ENCODE peak calls at places on chromosomes 16 and 17, in four cellular contexts. One of them, this sample, is unnamed.

GRCh38 chr17:33750943-33751701 is 458.0 kb upstream of the ASIC2 start:
- DNase-seq in HepG2: peak
- DNase-seq in K562: peak
- DNase-seq in GM12878: peak
- DNase-seq in this sample: peak

GRCh38 chr16:11407047-11407982 is 62.1 kb downstream of the RMI2 start:
- DNase-seq in HepG2: peak
- DNase-seq in K562: peak
- DNase-seq in GM12878: peak
- DNase-seq in this sample: peak

GRCh38 chr16:54590836-54591235 is 304.2 kb upstream of the IRX3 start:
- DNase-seq in HepG2: no peak
- DNase-seq in K562: no peak
- DNase-seq in GM12878: no peak
- DNase-seq in this sample: no peak

GRCh38 chr16:19377864-19378263 is 39.8 kb upstream of the TMC5 start:
- DNase-seq in HepG2: no peak
- DNase-seq in K562: no peak
- DNase-seq in GM12878: no peak
- DNase-seq in this sample: peak

GRCh38 chr16:88744520-88744835 is 38.2 kb downstream of the CTU2 start:
- DNase-seq in HepG2: no peak
- DNase-seq in K562: no peak
- DNase-seq in GM12878: no peak
- DNase-seq in this sample: no peak

GRCh38 chr16:59633996-59634579 is 900.0 kb upstream of the GOT2 start:
- DNase-seq in HepG2: no peak
- DNase-seq in K562: no peak
- DNase-seq in GM12878: no peak
- DNase-seq in this sample: no peak

GRCh38 chr17:34579979-34580684 is 750 bp downstream of the TMEM132E start:
- DNase-seq in HepG2: no peak
- DNase-seq in K562: no peak
- DNase-seq in GM12878: no peak
- DNase-seq in this sample: peak

GRCh38 chr16:65185379-65185778 is 63.5 kb upstream of the CDH11 start:
- DNase-seq in HepG2: no peak
- DNase-seq in K562: no peak
- DNase-seq in GM12878: no peak
- DNase-seq in this sample: no peak

GRCh38 chr17:75854881-75855309 is 240 bp downstream of the WBP2 start:
- DNase-seq in HepG2: no peak
- DNase-seq in K562: no peak
- DNase-seq in GM12878: no peak
- DNase-seq in this sample: no peak

GRCh38 chr16:10741844-10742243 is 1.8 kb upstream of the NUBP1 start:
- DNase-seq in HepG2: no peak
- DNase-seq in K562: peak
- DNase-seq in GM12878: no peak
- DNase-seq in this sample: no peak

GRCh38 chr17:372157-373152 is 19.8 kb upstream of the RPH3AL start:
- DNase-seq in HepG2: no peak
- DNase-seq in K562: no peak
- DNase-seq in GM12878: no peak
- DNase-seq in this sample: no peak

GRCh38 chr17:38671939-38672720 is 2.6 kb downstream of the EPOP start:
- DNase-seq in HepG2: no peak
- DNase-seq in K562: no peak
- DNase-seq in GM12878: no peak
- DNase-seq in this sample: peak

GRCh38 chr17:79674506-79675412 is 56.0 kb upstream of the ENPP7 start:
- DNase-seq in HepG2: no peak
- DNase-seq in K562: no peak
- DNase-seq in GM12878: no peak
- DNase-seq in this sample: no peak

GRCh38 chr16:85089485-85089884 is 22.8 kb downstream of the CIBAR2 start:
- DNase-seq in HepG2: no peak
- DNase-seq in K562: no peak
- DNase-seq in GM12878: no peak
- DNase-seq in this sample: no peak

GRCh38 chr17:21043296-21044232 is 753 bp upstream of the USP22 start:
- DNase-seq in HepG2: peak
- DNase-seq in K562: peak
- DNase-seq in GM12878: peak
- DNase-seq in this sample: peak

GRCh38 chr17:13256545-13256944 is 238.7 kb upstream of the ELAC2 start:
- DNase-seq in HepG2: no peak
- DNase-seq in K562: no peak
- DNase-seq in GM12878: no peak
- DNase-seq in this sample: peak

GRCh38 chr16:75288596-75289120 is 37.2 kb upstream of the BCAR1 start:
- DNase-seq in HepG2: no peak
- DNase-seq in K562: no peak
- DNase-seq in GM12878: peak
- DNase-seq in this sample: no peak

GRCh38 chr16:57753448-57754353 is 18.1 kb downstream of the KATNB1 start:
- DNase-seq in HepG2: no peak
- DNase-seq in K562: no peak
- DNase-seq in GM12878: no peak
- DNase-seq in this sample: no peak

GRCh38 chr16:2422123-2422867 is 7.0 kb upstream of the CCNF start:
- DNase-seq in HepG2: no peak
- DNase-seq in K562: no peak
- DNase-seq in GM12878: no peak
- DNase-seq in this sample: no peak

GRCh38 chr17:33266611-33267010 is 26.5 kb downstream of the ASIC2 start:
- DNase-seq in HepG2: no peak
- DNase-seq in K562: no peak
- DNase-seq in GM12878: no peak
- DNase-seq in this sample: no peak

GRCh38 chr17:909642-910323 is 69.8 kb downstream of the NXN start:
- DNase-seq in HepG2: no peak
- DNase-seq in K562: peak
- DNase-seq in GM12878: no peak
- DNase-seq in this sample: no peak

GRCh38 chr17:32746698-32747097 is 130.2 kb downstream of the MYO1D start:
- DNase-seq in HepG2: no peak
- DNase-seq in K562: no peak
- DNase-seq in GM12878: no peak
- DNase-seq in this sample: no peak

GRCh38 chr17:39694593-39694992 is 5.3 kb upstream of the ERBB2 start:
- DNase-seq in HepG2: no peak
- DNase-seq in K562: no peak
- DNase-seq in GM12878: no peak
- DNase-seq in this sample: no peak

GRCh38 chr16:48158296-48158695 is 2.5 kb upstream of the ABCC12 start:
- DNase-seq in HepG2: peak
- DNase-seq in K562: peak
- DNase-seq in GM12878: peak
- DNase-seq in this sample: no peak

GRCh38 chr16:75229172-75230031 is 10.6 kb downstream of the CTRB1 start:
- DNase-seq in HepG2: no peak
- DNase-seq in K562: no peak
- DNase-seq in GM12878: no peak
- DNase-seq in this sample: peak

GRCh38 chr16:85200471-85201278 is 88.4 kb upstream of the CIBAR2 start:
- DNase-seq in HepG2: peak
- DNase-seq in K562: peak
- DNase-seq in GM12878: no peak
- DNase-seq in this sample: no peak

GRCh38 chr17:16406742-16407674 is 8.4 kb upstream of the TRPV2 start:
- DNase-seq in HepG2: no peak
- DNase-seq in K562: no peak
- DNase-seq in GM12878: peak
- DNase-seq in this sample: peak

DNA sequence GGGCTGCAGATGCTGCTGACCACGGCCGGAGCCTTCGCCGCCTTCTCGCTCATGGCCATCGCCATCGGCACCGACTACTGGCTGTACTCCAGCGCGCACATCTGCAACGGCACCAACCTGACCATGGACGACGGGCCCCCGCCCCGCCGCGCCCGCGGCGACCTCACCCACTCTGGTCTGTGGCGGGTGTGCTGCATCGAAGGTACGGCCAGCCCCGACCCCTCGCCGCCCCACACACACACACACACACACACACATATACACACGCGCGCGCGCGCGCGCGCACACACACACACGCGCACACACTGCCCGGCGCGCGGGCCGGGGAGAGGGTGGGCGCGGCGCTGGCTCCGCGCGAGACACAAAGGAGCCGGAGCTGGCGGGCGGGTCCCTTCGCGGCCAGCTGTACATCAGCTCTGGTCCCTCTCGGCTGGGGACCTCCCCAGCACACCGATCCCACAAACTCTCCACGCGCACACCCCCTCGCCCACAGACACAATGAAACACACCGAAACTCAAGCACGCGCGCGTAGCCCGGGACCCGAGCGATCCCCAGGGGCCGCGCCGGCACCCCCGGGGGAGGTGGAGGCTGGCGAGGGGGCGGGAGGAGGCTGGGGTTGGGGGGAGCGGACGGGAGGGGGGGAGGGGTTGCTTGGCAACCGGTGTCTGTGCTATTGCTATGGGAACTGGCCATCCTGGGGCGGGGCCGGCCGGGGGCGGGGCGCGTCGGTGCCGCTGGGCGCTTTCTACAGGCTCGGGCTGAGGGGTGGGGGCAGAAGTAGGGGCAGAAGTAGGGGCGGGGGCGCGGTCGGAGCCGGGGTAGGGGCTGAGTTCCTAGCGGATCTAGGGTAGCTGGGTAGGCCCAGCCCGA is 658 bp downstream of the CACNG4 start:
- DNase-seq in HepG2: no peak
- DNase-seq in K562: no peak
- DNase-seq in GM12878: no peak
- DNase-seq in this sample: peak
- TF ChIP-seq JUNB in HepG2: no peak
- TF ChIP-seq JUNB in K562: no peak
- TF ChIP-seq JUNB in GM12878: no peak
- TF ChIP-seq JUNB in this sample: no peak

GRCh38 chr16:49875812-49876715 is 20.2 kb upstream of the ZNF423 start:
- DNase-seq in HepG2: no peak
- DNase-seq in K562: no peak
- DNase-seq in GM12878: no peak
- DNase-seq in this sample: peak
- TF ChIP-seq EZH2 in HepG2: no peak
- TF ChIP-seq EZH2 in K562: no peak
- TF ChIP-seq EZH2 in GM12878: no peak
- TF ChIP-seq EZH2 in this sample: no peak

GRCh38 chr17:18059283-18059682 is 20.1 kb downstream of the GID4 start:
- DNase-seq in HepG2: no peak
- DNase-seq in K562: no peak
- DNase-seq in GM12878: no peak
- DNase-seq in this sample: no peak

GRCh38 chr17:18056214-18056613 is 17.0 kb downstream of the GID4 start:
- DNase-seq in HepG2: no peak
- DNase-seq in K562: no peak
- DNase-seq in GM12878: no peak
- DNase-seq in this sample: no peak

DNA sequence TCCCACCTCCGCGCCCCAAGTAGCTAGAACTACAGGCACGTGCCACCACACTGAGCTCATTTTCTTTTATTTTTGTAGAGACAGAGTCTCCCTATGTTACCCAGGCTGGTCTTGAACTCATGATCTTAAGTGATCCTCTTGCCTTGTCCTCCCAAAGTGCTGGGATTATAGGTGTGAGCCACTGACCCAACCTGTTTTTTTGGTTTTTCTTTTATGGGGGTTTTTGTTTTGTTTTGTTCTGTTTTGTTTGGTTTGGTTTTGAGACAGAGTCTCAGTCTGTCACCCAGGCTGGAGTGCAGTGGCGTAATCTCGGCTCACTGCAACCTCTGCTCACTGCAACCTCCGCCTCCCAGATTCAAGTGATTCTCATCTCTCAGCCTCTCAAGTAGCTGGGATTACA is 16.4 kb downstream of the GID4 start:
- DNase-seq in HepG2: no peak
- DNase-seq in K562: no peak
- DNase-seq in GM12878: no peak
- DNase-seq in this sample: no peak
- TF ChIP-seq JUNB in HepG2: no peak
- TF ChIP-seq JUNB in K562: no peak
- TF ChIP-seq JUNB in GM12878: no peak
- TF ChIP-seq JUNB in this sample: no peak

GRCh38 chr16:78004501-78004900 is 17.8 kb upstream of the CLEC3A start:
- DNase-seq in HepG2: peak
- DNase-seq in K562: no peak
- DNase-seq in GM12878: no peak
- DNase-seq in this sample: no peak
- TF ChIP-seq EZH2 in HepG2: no peak
- TF ChIP-seq EZH2 in K562: no peak
- TF ChIP-seq EZH2 in GM12878: no peak
- TF ChIP-seq EZH2 in this sample: no peak

GRCh38 chr16:90046122-90046970 is 27.1 kb upstream of the DBNDD1 start:
- DNase-seq in HepG2: no peak
- DNase-seq in K562: no peak
- DNase-seq in GM12878: no peak
- DNase-seq in this sample: peak
- TF ChIP-seq JUNB in HepG2: no peak
- TF ChIP-seq JUNB in K562: no peak
- TF ChIP-seq JUNB in GM12878: no peak
- TF ChIP-seq JUNB in this sample: no peak

DNA sequence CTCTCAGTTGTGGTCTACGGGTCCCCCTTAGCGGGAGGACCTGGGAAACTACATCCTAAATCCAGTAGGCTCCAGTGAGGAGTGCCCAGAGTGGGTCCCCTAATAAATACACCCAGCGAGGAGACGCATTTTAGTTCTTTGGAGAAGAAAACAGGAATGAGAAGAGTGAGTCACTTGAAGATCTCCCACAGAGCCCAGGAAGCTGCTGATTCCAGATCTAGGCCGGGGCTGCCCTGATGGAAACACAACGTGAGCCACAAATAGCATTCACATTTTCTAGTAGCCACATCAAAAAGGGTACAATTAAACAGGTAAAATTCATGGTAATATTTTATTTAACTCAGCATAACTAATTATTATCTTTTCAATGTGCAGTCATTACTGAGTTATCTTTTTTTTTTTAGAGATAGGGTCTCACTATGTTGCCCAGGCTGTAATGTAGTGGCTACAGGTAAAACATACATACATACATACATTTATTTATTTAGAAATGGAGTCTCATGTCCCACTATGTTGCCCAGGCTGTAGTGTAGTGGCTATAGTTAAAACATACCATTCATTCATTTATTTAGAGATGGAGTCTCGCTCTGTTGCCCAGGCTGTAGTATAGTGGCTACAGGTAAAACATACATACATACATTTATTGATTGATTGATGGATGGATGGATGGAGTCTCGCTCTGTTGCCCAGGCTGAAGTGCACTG is 21.5 kb downstream of the FBXO31 start:
- DNase-seq in HepG2: no peak
- DNase-seq in K562: no peak
- DNase-seq in GM12878: no peak
- DNase-seq in this sample: no peak
- TF ChIP-seq EZH2 in HepG2: no peak
- TF ChIP-seq EZH2 in K562: no peak
- TF ChIP-seq EZH2 in GM12878: no peak
- TF ChIP-seq EZH2 in this sample: no peak

GRCh38 chr17:28475151-28475900 is 1.9 kb downstream of the SLC13A2 start:
- DNase-seq in HepG2: peak
- DNase-seq in K562: no peak
- DNase-seq in GM12878: no peak
- DNase-seq in this sample: no peak
- TF ChIP-seq JUNB in HepG2: no peak
- TF ChIP-seq JUNB in K562: no peak
- TF ChIP-seq JUNB in GM12878: no peak
- TF ChIP-seq JUNB in this sample: no peak